ENCODE peak calls at places on chromosomes 16 and 17, in four cellular contexts. S is hepatocyte, M is colonic mucosa, K is heart left ventricle. L is an unnamed sample.

GRCh38 chr16:68251812-68252211 is 6.6 kb downstream of the PLA2G15 start:
- DNase-seq in S (no peak), M (no peak), K (peak; percentile 65), L (no peak)

GRCh38 chr16:19066988-19067348 is 446 bp upstream of the COQ7 start:
- DNase-seq in S (no peak), M (no peak), K (no peak), L (no peak)

GRCh38 chr17:7557825-7558543 is 566 bp upstream of the TNFSF13 start:
- DNase-seq in S (peak; percentile 81), M (peak; percentile 94), K (peak; percentile 90), L (peak; percentile 88)

GRCh38 chr16:78584213-78584860 is 484.9 kb downstream of the WWOX start:
- DNase-seq in S (no peak), M (no peak), K (no peak), L (no peak)

GRCh38 chr17:19341211-19341631 is 21.3 kb downstream of the B9D1 start:
- DNase-seq in S (no peak), M (no peak), K (no peak), L (no peak)

GRCh38 chr17:28466001-28466400 is 7.4 kb upstream of the SLC13A2 start:
- DNase-seq in S (no peak), M (no peak), K (no peak), L (no peak)

GRCh38 chr17:44396946-44397345 is 7.5 kb upstream of the ITGA2B start:
- DNase-seq in S (no peak), M (no peak), K (no peak), L (no peak)

GRCh38 chr17:74126179-74126900 is 77.1 kb upstream of the RPL38 start:
- DNase-seq in S (no peak), M (peak; percentile 20), K (no peak), L (no peak)

GRCh38 chr17:49454050-49454449 is 39.4 kb upstream of the PHB1 start:
- DNase-seq in S (no peak), M (no peak), K (no peak), L (no peak)

GRCh38 chr17:62704381-62704971 is 77.0 kb downstream of the MRC2 start:
- DNase-seq in S (peak; percentile 69), M (peak; percentile 68), K (peak; percentile 48), L (peak; percentile 74)

GRCh38 chr17:43661699-43662431 is at the start of gene MEOX1:
- DNase-seq in S (no peak), M (no peak), K (peak; percentile 65), L (no peak)

GRCh38 chr17:67481808-67482207 is 104.7 kb downstream of the PITPNC1 start:
- DNase-seq in S (peak; percentile 7), M (no peak), K (no peak), L (no peak)

GRCh38 chr16:5490499-5490898 is 392.9 kb upstream of the EEF2KMT start:
- DNase-seq in S (peak; percentile 75), M (peak; percentile 55), K (no peak), L (no peak)

GRCh38 chr17:77528516-77529327 is 388.0 kb downstream of the SEC14L1 start:
- DNase-seq in S (peak; percentile 64), M (no peak), K (no peak), L (no peak)

GRCh38 chr16:57478396-57479024 is 7.8 kb downstream of the DOK4 start:
- DNase-seq in S (no peak), M (no peak), K (no peak), L (no peak)
- H3K4me3 ChIP-seq in S (peak overlapping the region; percentile 29), M (peak overlapping the region; percentile 31), K (no peak overlapping the region), L (peak overlapping the region; percentile 48)

GRCh38 chr17:36149296-36149820 is 27.1 kb downstream of the TBC1D3B start:
- DNase-seq in S (peak; percentile 31), M (no peak), K (no peak), L (peak; percentile 61)
- TF ChIP-seq CTCF in S (no peak), M (no peak), K (no peak), L (peak; percentile 21)

GRCh38 chr16:73047221-73047535 is 750 bp downstream of the ZFHX3 start:
- DNase-seq in S (no peak), M (no peak), K (no peak), L (no peak)
- H3K27ac ChIP-seq in S (peak overlapping the region; percentile 98), M (peak overlapping the region; percentile 88), K (peak overlapping the region; percentile 95), L (peak overlapping the region; percentile 91)

GRCh38 chr16:89924298-89924924 is 1.3 kb downstream of the TUBB3 start:
- DNase-seq in S (peak; percentile 77), M (no peak), K (no peak), L (no peak)
- H3K4me3 ChIP-seq in S (peak overlapping the region; percentile 58), M (no peak overlapping the region), K (no peak overlapping the region), L (no peak overlapping the region)

GRCh38 chr17:46136820-46137219 is 56.4 kb downstream of the KANSL1 start:
- DNase-seq in S (no peak), M (no peak), K (no peak), L (no peak)
- TF ChIP-seq CTCF in S (no peak), M (no peak), K (no peak), L (no peak)

GRCh38 chr17:81924557-81925532 is 2.7 kb downstream of the MAFG start:
- DNase-seq in S (peak; percentile 76), M (no peak), K (no peak), L (no peak)

GRCh38 chr17:81927653-81928496 is at the start of gene MAFG:
- DNase-seq in S (peak; percentile 99), M (peak; percentile 93), K (peak; percentile 93), L (peak; percentile 96)

GRCh38 chr17:81926451-81927144 is 937 bp downstream of the MAFG start:
- DNase-seq in S (peak; percentile 91), M (peak; percentile 93), K (peak; percentile 85), L (peak; percentile 89)

GRCh38 chr17:81927145-81927652 is 336 bp downstream of the MAFG start:
- DNase-seq in S (no peak), M (no peak), K (no peak), L (no peak)

DNA sequence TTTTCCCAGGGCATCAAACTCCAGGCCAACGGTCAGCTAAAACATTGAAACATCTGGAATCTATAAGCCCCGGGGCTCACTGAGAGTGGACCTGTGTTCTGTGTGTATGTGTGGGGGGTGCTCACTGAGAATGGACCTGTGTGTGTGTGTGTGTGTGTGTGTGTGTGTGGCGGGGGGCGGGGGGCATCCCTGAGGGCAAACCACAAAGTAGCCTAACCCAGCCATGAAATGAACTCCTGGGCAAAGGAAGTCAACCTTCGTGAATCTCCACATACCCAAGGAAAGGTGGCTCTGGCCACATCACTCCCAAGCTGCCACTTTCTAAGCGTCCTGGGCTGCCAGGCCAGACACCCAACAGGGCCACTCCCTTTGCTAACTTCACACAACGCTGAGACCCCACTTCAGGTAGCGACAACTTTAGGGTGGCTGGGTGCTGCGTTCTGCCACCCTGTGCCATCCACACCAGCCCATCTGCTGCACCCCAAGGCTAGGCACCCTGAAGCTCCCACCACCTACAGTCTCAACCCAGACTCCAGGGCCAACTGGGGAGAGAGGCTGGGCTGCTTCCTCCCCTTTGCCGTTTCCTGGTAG is 1.6 kb downstream of the MAFG start:
- DNase-seq in S (no peak), M (no peak), K (no peak), L (no peak)
- H3K27ac ChIP-seq in S (peak overlapping the region; percentile 97), M (peak overlapping the region; percentile 95), K (peak overlapping the region; percentile 97), L (peak overlapping the region; percentile 94)

L was measured in right atrium auricular region.